ENCODE peak calls at places on chromosomes 11 and 22, in four cellular contexts. S is kidney, H is cardiac muscle cell, G is heart right ventricle. T is an unnamed sample.
A peak's percentile ranks its signal among the peaks of the same experiment; 100 is the strongest.

GRCh38 chr11:65789230-65790103 is 2.6 kb downstream of the OVOL1 start:
- DNase-seq in S (peak; percentile 83), H (no peak), G (no peak), T (no peak)

GRCh38 chr22:24410110-24410856 is 17.1 kb upstream of the ADORA2A start:
- DNase-seq in S (peak; percentile 46), H (no peak), G (no peak), T (no peak)

GRCh38 chr11:124823512-124824376 is 23.5 kb upstream of the MSANTD2 start:
- DNase-seq in S (no peak), H (no peak), G (no peak), T (no peak)

GRCh38 chr11:67356867-67357561 is 3.7 kb upstream of the POLD4 start:
- DNase-seq in S (no peak), H (peak; percentile 83), G (peak; percentile 57), T (peak; percentile 88)

GRCh38 chr11:102317768-102318103 is 452 bp downstream of the BIRC3 start:
- DNase-seq in S (no peak), H (no peak), G (no peak), T (no peak)

GRCh38 chr11:59849129-59849528 is 3.8 kb upstream of the CBLIF start:
- DNase-seq in S (no peak), H (no peak), G (no peak), T (no peak)

GRCh38 chr11:115887727-115888126 is 383.5 kb upstream of the CADM1 start:
- DNase-seq in S (no peak), H (no peak), G (no peak), T (no peak)

GRCh38 chr11:82989628-82990404 is 81.9 kb downstream of the RAB30 start:
- DNase-seq in S (no peak), H (no peak), G (no peak), T (no peak)

GRCh38 chr11:119677840-119678239 is 51.2 kb downstream of the NECTIN1 start:
- DNase-seq in S (no peak), H (no peak), G (no peak), T (no peak)

GRCh38 chr11:18769802-18770456 is 21.7 kb downstream of the PTPN5 start:
- DNase-seq in S (peak; percentile 10), H (no peak), G (no peak), T (no peak)

GRCh38 chr11:100932474-100933100 is 197.0 kb downstream of the PGR start:
- DNase-seq in S (no peak), H (no peak), G (no peak), T (no peak)

GRCh38 chr11:78660451-78660850 is 85.8 kb upstream of the NARS2 start:
- DNase-seq in S (no peak), H (no peak), G (no peak), T (no peak)

GRCh38 chr11:117205211-117205818 is 6.1 kb downstream of the TAGLN start:
- DNase-seq in S (no peak), H (no peak), G (no peak), T (no peak)

GRCh38 chr11:64764753-64765152 is 5.0 kb upstream of the PYGM start:
- DNase-seq in S (no peak), H (no peak), G (no peak), T (no peak)

GRCh38 chr11:64762916-64763803 is 3.4 kb upstream of the PYGM start:
- DNase-seq in S (peak; percentile 82), H (peak; percentile 35), G (no peak), T (peak; percentile 61)

GRCh38 chr11:64765291-64765803 is 5.6 kb upstream of the PYGM start:
- DNase-seq in S (peak; percentile 70), H (no peak), G (no peak), T (no peak)

GRCh38 chr11:64762277-64762915 is 2.6 kb upstream of the PYGM start:
- DNase-seq in S (peak; percentile 74), H (no peak), G (no peak), T (no peak)

DNA sequence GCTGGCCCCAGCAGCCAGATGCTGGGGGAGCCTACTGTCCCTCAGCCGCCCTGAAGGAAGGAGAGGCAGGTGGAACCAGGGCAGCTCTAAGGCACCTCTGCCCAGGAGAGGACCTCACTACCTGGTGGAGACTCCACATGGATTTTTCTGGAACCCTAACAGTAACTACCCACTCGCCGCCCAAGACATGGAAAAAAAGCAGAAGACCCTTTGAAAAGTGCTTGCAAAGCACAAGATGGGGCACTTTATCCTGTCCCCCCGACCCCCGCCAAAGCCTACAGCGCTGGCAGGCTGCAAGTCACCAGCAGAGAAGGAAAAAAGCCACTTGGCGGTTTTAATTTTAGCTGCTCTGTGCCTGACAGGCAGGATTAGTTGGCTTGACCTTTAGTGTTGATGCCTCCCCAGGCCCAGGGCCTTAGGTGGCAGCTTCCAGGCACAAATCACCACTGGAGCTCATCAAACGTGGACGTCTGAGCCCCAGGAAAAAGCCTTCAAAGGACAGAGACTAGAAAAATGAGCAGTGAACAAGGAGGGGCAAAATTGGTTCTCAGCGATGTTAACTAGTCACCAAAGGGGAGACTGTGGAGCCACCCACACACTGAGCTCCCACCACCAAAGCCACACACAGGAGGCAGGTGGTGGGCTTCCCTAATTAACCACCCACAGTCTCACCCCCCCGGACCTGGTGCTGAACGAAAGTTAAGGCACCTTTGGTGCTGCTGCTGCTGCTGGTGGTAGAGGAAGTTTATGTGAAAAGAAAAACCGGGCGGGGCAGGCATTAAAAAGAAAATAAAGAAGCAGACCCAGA is 4.2 kb upstream of the PYGM start:
- DNase-seq in S (peak; percentile 51), H (peak; percentile 53), G (no peak), T (no peak)
- H3K4me3 ChIP-seq in S (no peak overlapping the region), H (no peak overlapping the region), G (no peak overlapping the region), T (no peak overlapping the region)

GRCh38 chr11:2699531-2700414 is at the start of gene KCNQ1OT1:
- DNase-seq in S (peak; percentile 97), H (peak; percentile 88), G (peak; percentile 90), T (peak; percentile 94)
- H3K4me3 ChIP-seq in S (peak within 1 kb of the TSS; percentile 73), H (peak within 1 kb of the TSS; percentile 70), G (peak within 1 kb of the TSS; percentile 81), T (peak within 1 kb of the TSS; percentile 5)

GRCh38 chr22:22375586-22376351 is 131.2 kb downstream of the VPREB1 start:
- DNase-seq in S (no peak), H (no peak), G (no peak), T (no peak)

GRCh38 chr22:22376352-22376706 is 131.7 kb downstream of the VPREB1 start:
- DNase-seq in S (no peak), H (no peak), G (no peak), T (no peak)

GRCh38 chr22:22378446-22379415 is 129.8 kb downstream of the ZNF280B start:
- DNase-seq in S (no peak), H (no peak), G (no peak), T (no peak)

GRCh38 chr22:22374579-22374978 is 130.0 kb downstream of the VPREB1 start:
- DNase-seq in S (no peak), H (no peak), G (no peak), T (no peak)

DNA sequence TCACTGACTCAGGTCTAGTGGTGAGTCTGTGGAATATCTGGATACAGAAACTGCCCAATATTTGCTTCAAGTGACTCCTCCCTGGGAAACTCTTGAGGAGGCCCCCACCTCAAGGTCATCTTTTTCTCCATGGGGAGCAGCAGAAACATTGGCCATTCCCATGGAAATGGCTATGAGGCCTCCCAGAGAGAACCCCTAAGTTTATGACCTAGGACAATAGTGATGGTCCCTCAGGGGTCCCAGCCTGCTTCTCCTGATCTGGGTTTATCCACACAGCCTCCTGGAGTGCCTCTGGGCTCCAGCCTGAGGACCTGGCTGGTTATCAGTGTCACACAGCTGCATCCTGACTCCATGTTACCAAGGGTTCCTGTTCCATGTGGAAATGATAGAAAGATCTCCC is 131.2 kb downstream of the ZNF280B start:
- DNase-seq in S (no peak), H (no peak), G (no peak), T (no peak)
- H3K4me3 ChIP-seq in S (no peak overlapping the region), H (no peak overlapping the region), G (no peak overlapping the region), T (no peak overlapping the region)

DNA sequence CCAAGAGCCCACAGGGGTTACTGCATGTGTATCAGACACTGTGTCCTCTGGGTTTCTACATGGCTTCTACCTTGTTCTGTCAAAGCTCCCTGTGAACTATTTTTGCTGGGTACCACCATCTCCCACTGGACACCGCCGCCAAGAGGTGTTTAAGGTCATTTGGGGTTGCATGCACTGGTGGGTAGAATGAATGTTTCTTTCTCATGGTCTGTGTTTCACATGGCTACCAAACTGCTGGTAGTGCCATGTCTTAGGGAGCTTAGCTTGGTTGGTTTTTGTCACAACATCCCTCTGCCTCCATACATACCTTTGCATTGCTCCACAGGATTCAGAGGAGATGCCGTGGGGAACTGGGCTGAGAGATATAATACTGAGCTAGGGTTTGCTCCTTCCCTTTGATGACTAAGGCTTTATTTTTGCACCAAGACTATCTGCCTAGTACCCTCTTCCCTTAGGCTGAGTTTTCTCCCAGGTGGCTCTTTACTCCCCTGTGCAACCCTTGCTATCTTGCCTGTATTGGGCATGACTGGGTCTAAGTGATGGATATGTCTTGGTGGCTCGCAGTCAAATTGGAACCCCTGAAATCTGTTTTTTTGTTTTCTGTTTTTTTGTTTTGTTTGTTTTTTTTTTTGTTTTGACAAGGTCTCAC is 73.2 kb downstream of the BDNF start:
- DNase-seq in S (no peak), H (no peak), G (no peak), T (no peak)
- H3K4me3 ChIP-seq in S (no peak overlapping the region), H (no peak overlapping the region), G (no peak overlapping the region), T (no peak overlapping the region)

DNA sequence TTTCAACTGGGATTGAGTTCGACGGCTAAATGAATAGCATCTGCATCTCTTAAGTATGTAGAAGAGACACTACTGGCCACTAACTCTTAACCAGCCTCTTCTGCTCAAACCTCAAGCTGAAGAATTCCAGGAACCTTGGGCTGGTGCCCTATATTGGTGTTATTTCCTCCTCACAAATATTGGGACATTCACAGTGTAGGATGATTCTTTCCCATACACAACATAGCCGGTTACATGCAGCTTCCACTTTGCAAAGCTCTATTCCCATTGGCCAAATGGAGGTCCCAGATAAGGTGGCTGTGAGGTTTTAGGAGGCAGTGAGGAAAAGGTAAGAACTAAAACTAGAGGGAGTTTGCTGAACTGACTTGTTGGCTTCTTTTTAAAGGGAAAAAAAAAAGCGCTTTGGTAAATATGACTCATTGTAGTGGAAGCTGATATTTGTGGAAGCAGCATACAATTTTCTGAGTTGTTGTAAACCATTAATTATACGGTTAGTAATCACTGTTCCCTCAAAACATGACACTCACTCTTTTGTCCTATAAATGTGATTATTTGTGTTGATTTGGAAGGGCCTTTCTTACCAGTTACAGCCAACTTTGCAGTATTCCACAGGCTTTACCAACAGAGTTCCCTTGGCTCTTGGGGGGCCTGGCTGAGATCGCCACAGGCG is 17.6 kb downstream of the C22orf31 start:
- DNase-seq in S (no peak), H (no peak), G (no peak), T (no peak)
- H3K4me3 ChIP-seq in S (no peak overlapping the region), H (no peak overlapping the region), G (no peak overlapping the region), T (no peak overlapping the region)

DNA sequence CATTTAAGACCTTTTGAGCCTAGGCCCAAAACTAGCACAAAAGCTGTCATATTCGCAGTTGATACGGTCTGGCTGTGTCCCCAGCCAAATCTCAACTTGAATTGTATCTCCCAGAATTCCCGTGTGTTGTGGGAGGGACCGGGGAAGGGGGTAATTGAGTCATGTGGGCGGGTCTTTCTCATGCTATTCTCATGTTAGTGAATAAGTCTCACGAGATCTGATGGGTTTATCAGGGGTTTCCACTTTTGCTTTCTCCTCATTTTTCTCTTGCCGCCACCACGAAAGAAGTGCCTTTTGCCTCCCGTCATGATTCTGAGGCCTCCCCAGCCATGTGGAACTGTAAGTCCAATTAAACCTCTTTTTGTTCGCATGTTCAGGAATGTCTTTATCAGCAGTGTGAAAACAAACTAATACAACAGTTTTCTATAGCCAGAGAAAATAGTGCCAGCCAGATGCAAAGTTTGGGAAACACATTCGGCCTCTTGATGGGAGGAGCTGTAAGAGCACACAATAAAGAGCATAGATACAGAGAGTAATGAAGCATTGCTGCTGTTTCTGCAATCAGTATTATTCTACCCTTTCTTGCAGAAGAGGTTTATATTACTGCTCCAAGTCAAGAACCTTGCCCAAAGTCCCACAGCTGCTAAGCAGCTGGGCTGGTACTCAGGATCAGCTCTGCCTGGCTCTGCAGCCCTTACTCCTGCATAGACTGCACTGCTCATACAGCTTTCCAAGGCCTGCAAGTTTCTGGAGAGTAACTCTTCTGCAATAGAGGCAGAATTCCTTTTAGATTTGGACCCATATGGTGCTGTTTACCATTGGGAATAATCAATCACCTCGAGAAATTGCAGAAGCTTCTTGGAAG is 2.0 kb upstream of the ZNF195 start:
- DNase-seq in S (no peak), H (peak; percentile 79), G (no peak), T (no peak)
- H3K4me3 ChIP-seq in S (no peak overlapping the region), H (peak overlapping the region; percentile 62), G (no peak overlapping the region), T (peak overlapping the region; percentile 14)

T was measured in aorta.